ENCODE peak calls at places on chromosomes 16 and 17, in seven cellular contexts. T is testis, W is upper lobe of left lung, Z is esophagus squamous epithelium, D is tibial nerve, E is A549, M is prostate gland. S is an unnamed sample.

GRCh38 chr16:24950275-24950674 is 64.9 kb downstream of the ARHGAP17 start:
- DNase-seq in T (no peak), W (no peak), Z (no peak), D (no peak), E (no peak), M (no peak), S (no peak)

GRCh38 chr17:48678141-48678971 is 44.0 kb downstream of the PRAC1 start:
- DNase-seq in T (peak; percentile 75), W (peak; percentile 55), Z (no peak), D (peak; percentile 33), E (peak; percentile 74), M (peak; percentile 79), S (peak; percentile 29)

GRCh38 chr17:18910881-18911280 is 41.1 kb upstream of the SLC5A10 start:
- DNase-seq in T (no peak), W (no peak), Z (no peak), D (no peak), E (no peak), M (no peak), S (no peak)

GRCh38 chr16:46830417-46830901 is 521 bp downstream of the C16orf87 start:
- DNase-seq in T (peak; percentile 35), W (peak; percentile 43), Z (no peak), D (no peak), E (peak; percentile 16), M (peak; percentile 24), S (peak; percentile 6)

GRCh38 chr17:18261146-18261515 is 669 bp downstream of the MIEF2 start:
- DNase-seq in T (peak; percentile 51), W (peak; percentile 96), Z (no peak), D (no peak), E (peak; percentile 64), M (peak; percentile 57), S (peak; percentile 99)

GRCh38 chr17:79691931-79692330 is 38.8 kb upstream of the ENPP7 start:
- DNase-seq in T (peak; percentile 60), W (no peak), Z (no peak), D (no peak), E (no peak), M (peak; percentile 40), S (no peak)

GRCh38 chr16:19188406-19188805 is 20.4 kb downstream of the SYT17 start:
- DNase-seq in T (no peak), W (no peak), Z (no peak), D (no peak), E (no peak), M (no peak), S (no peak)

GRCh38 chr17:12963505-12963904 is 54.3 kb downstream of the ELAC2 start:
- DNase-seq in T (no peak), W (no peak), Z (no peak), D (no peak), E (no peak), M (no peak), S (no peak)

GRCh38 chr16:14509055-14509454 is 121.0 kb downstream of the PARN start:
- DNase-seq in T (no peak), W (no peak), Z (no peak), D (no peak), E (peak; percentile 86), M (no peak), S (no peak)

GRCh38 chr17:47989700-47990099 is 18.8 kb downstream of the CDK5RAP3 start:
- DNase-seq in T (no peak), W (no peak), Z (no peak), D (no peak), E (no peak), M (no peak), S (no peak)

GRCh38 chr17:1492249-1493206 is at the start of gene MYO1C:
- DNase-seq in T (no peak), W (no peak), Z (no peak), D (no peak), E (no peak), M (no peak), S (peak; percentile 28)

GRCh38 chr17:1488826-1489275 is 3.6 kb downstream of the MYO1C start:
- DNase-seq in T (no peak), W (no peak), Z (no peak), D (no peak), E (no peak), M (no peak), S (no peak)

GRCh38 chr17:1493291-1493980 is 950 bp upstream of the MYO1C start:
- DNase-seq in T (no peak), W (peak; percentile 65), Z (no peak), D (no peak), E (no peak), M (no peak), S (no peak)

GRCh38 chr17:1491406-1492248 is 859 bp downstream of the MYO1C start:
- DNase-seq in T (peak; percentile 52), W (peak; percentile 75), Z (no peak), D (no peak), E (no peak), M (no peak), S (peak; percentile 44)

DNA sequence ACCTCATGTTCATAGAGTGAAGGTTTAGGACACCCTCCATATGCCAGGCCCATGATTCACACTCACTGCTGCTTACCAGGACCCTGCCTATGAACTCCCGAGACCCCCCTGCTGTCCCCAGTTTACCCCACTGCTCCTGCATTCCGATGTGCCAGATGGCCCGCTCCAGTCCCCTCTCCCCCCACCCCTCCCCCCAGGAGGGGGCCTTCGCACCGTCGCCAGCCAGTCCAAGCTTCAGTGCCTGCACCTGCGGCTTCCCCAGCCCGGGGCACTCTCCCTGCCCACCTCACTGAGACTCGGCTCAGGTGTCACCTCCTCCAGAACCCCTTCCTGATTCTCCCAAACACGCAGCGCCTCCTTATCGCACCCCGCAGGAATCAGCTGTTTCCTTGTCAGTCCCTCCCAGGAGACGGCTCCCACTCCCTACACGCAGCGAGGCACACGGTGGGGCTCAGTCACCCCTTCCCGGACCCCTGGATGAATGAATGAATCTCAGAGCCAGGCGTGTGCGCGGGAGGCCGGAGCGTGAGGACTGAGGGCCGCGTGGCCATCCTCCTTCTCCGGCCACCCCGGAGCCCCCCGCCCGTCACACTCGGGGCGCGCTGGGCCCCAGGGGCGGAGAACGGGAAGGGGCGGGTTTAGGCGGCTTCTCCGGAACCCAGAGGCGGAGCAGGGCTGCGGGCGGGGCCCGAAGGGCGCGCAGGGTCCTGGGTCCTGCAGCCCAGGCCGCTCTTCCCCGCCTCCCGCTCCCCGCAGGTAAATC is 1.7 kb downstream of the MYO1C start:
- DNase-seq in T (peak; percentile 54), W (peak; percentile 81), Z (no peak), D (no peak), E (peak; percentile 58), M (peak; percentile 55), S (no peak)
- TF ChIP-seq POLR2A in T (no peak), W (no peak), Z (peak; percentile 84), D (peak; percentile 60), E (peak; percentile 44), M (peak; percentile 79), S (peak; percentile 44)

GRCh38 chr17:30808785-30809286 is 15.7 kb downstream of the CRLF3 start:
- DNase-seq in T (no peak), W (no peak), Z (no peak), D (no peak), E (no peak), M (no peak), S (no peak)
- H3K27ac ChIP-seq in T (no peak overlapping the region), W (peak overlapping the region; percentile 77), Z (peak overlapping the region; percentile 38), D (peak overlapping the region; percentile 27), E (no peak overlapping the region), M (no peak overlapping the region), S (no peak overlapping the region)

GRCh38 chr16:1492923-1493745 is at the start of gene TELO2:
- DNase-seq in T (peak; percentile 84), W (peak; percentile 85), Z (no peak), D (peak; percentile 61), E (peak; percentile 87), M (peak; percentile 82), S (peak; percentile 64)
- TF ChIP-seq POLR2A in T (no peak), W (no peak), Z (peak; percentile 36), D (peak; percentile 30), E (peak; percentile 38), M (peak; percentile 41), S (peak; percentile 53)

GRCh38 chr16:54647731-54648221 is 282.9 kb upstream of the IRX5 start:
- DNase-seq in T (no peak), W (no peak), Z (no peak), D (no peak), E (no peak), M (peak; percentile 58), S (no peak)
- H3K27ac ChIP-seq in T (no peak overlapping the region), W (peak overlapping the region; percentile 66), Z (peak overlapping the region; percentile 61), D (no peak overlapping the region), E (no peak overlapping the region), M (peak overlapping the region; percentile 42), S (no peak overlapping the region)

GRCh38 chr17:39740357-39741111 is 2.8 kb downstream of the GRB7 start:
- DNase-seq in T (peak; percentile 34), W (peak; percentile 53), Z (no peak), D (no peak), E (peak; percentile 66), M (peak; percentile 62), S (no peak)

GRCh38 chr17:39738568-39738901 is 797 bp downstream of the GRB7 start:
- DNase-seq in T (no peak), W (peak; percentile 67), Z (no peak), D (no peak), E (peak; percentile 71), M (peak; percentile 74), S (no peak)

GRCh38 chr17:39739885-39740356 is 2.2 kb downstream of the GRB7 start:
- DNase-seq in T (no peak), W (no peak), Z (no peak), D (no peak), E (no peak), M (no peak), S (no peak)

GRCh38 chr17:39737761-39738567 is at the start of gene GRB7:
- DNase-seq in T (peak; percentile 36), W (peak; percentile 86), Z (no peak), D (no peak), E (peak; percentile 70), M (peak; percentile 90), S (no peak)

DNA sequence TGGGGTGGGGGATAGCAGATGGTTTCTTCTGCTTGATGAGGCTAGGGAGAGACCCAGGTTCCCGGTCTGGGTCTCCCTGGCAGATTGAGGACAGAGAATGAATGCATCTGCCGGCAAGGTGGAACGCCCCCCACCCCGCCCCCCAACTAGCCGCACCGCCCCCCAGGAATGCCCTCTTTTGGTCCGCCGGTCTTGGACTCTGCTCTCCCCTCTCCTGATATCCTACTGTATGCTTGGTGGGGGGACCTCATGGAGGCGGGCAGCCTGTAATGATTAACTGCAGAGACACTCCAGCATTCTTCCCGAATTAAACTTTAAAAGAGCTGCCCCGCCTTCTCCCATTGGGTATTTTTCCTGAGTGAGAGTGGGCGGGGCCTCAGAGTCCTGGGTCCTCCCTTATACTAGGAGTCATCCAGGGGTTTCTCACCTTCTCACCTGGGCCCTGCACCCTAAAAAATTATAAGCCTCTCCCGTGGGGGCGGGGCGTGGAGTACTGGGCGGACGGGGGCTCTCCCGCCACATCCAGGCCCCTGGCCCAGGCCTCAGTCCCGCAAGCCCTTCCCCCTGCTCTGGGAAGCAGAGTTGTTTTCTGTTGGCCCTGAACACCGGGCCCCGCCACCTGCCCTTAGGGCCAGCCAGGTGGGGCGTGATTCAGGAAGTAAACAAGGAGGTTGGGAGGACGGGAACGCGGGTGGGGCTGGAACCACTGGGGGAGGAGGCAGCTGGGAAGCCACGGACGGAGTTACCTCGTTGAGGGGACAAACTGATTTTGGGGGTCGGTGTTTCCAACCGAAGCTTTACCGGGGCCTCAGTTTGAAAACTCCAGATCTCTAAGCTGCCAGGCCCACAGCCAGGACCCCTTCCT is 1.5 kb downstream of the GRB7 start:
- DNase-seq in T (peak; percentile 54), W (peak; percentile 87), Z (no peak), D (no peak), E (peak; percentile 80), M (peak; percentile 89), S (no peak)
- TF ChIP-seq POLR2A in T (no peak), W (no peak), Z (peak; percentile 45), D (no peak), E (no peak), M (peak; percentile 69), S (no peak)

GRCh38 chr17:1574697-1575471 is 12.3 kb upstream of the PITPNA start:
- DNase-seq in T (no peak), W (no peak), Z (no peak), D (no peak), E (no peak), M (no peak), S (no peak)
- H3K27ac ChIP-seq in T (peak overlapping the region; percentile 70), W (peak overlapping the region; percentile 92), Z (peak overlapping the region; percentile 55), D (peak overlapping the region; percentile 91), E (peak overlapping the region; percentile 65), M (peak overlapping the region; percentile 81), S (peak overlapping the region; percentile 93)